ENCODE peak calls at places on chromosomes 6 and 20, in seven cellular contexts. Z is stomach, W is AG04450, B is ascending aorta, I is epithelial cell of esophagus, F is pancreas, R is HFF-Myc. P is an unnamed sample.

GRCh38 chr6:149963212-149963461 is 606 bp upstream of the ULBP1 start:
- DNase-seq in W (no peak), Z (no peak), I (peak), B (no peak), R (peak), F (no peak), P (peak)

GRCh38 chr6:84415068-84415467 is 187.6 kb upstream of the CEP162 start:
- DNase-seq in W (no peak), F (no peak), B (no peak), I (no peak), R (no peak), Z (no peak), P (no peak)

GRCh38 chr20:35837577-35838195 is 65.9 kb downstream of the PHF20 start:
- DNase-seq in F (no peak), W (no peak), B (no peak), Z (no peak), I (no peak), R (no peak), P (peak)

GRCh38 chr6:159168536-159169192 is 536 bp upstream of the FNDC1 start:
- DNase-seq in R (no peak), B (peak), I (no peak), Z (peak), F (peak), W (no peak), P (no peak)

GRCh38 chr20:58700121-58700780 is 7.7 kb downstream of the NPEPL1 start:
- DNase-seq in W (peak), B (no peak), I (no peak), R (no peak), F (peak), Z (no peak), P (no peak)

GRCh38 chr6:170067923-170068360 is 222.9 kb downstream of the DLL1 start:
- DNase-seq in I (no peak), R (no peak), B (peak), F (no peak), Z (peak), W (no peak), P (peak)

GRCh38 chr6:112065426-112065986 is 11.6 kb downstream of the CCN6 start:
- DNase-seq in W (no peak), B (no peak), I (no peak), R (no peak), Z (no peak), F (no peak), P (no peak)

GRCh38 chr6:99254616-99255550 is 94.6 kb downstream of the FAXC start:
- DNase-seq in F (no peak), B (no peak), W (no peak), Z (no peak), R (no peak), I (no peak), P (no peak)

GRCh38 chr20:33561981-33562601 is 72.2 kb downstream of the CBFA2T2 start:
- DNase-seq in F (no peak), B (peak), I (peak), R (peak), Z (peak), W (peak), P (peak)

GRCh38 chr6:166672624-166673165 is 45.6 kb upstream of the RPS6KA2 start:
- DNase-seq in F (no peak), B (no peak), I (no peak), W (no peak), Z (no peak), R (no peak), P (no peak)

GRCh38 chr20:22819134-22819533 is 216.0 kb upstream of the SSTR4 start:
- DNase-seq in Z (no peak), W (no peak), F (no peak), I (no peak), B (no peak), R (no peak), P (peak)

GRCh38 chr20:22814475-22815205 is 220.5 kb upstream of the SSTR4 start:
- DNase-seq in I (no peak), R (no peak), W (no peak), Z (no peak), B (no peak), F (no peak), P (no peak)

GRCh38 chr20:22815206-22815551 is 219.9 kb upstream of the SSTR4 start:
- DNase-seq in W (no peak), R (no peak), I (no peak), F (no peak), B (no peak), Z (no peak), P (no peak)

GRCh38 chr20:22816016-22816415 is 219.1 kb upstream of the SSTR4 start:
- DNase-seq in B (no peak), Z (no peak), R (no peak), I (no peak), F (no peak), W (no peak), P (no peak)

GRCh38 chr20:22815584-22815983 is 219.5 kb upstream of the SSTR4 start:
- DNase-seq in F (no peak), I (no peak), Z (no peak), B (no peak), W (no peak), R (no peak), P (no peak)
- TF ChIP-seq CTCF in F (no peak), I (no peak), Z (no peak), B (no peak), W (no peak), R (no peak), P (no peak)

DNA sequence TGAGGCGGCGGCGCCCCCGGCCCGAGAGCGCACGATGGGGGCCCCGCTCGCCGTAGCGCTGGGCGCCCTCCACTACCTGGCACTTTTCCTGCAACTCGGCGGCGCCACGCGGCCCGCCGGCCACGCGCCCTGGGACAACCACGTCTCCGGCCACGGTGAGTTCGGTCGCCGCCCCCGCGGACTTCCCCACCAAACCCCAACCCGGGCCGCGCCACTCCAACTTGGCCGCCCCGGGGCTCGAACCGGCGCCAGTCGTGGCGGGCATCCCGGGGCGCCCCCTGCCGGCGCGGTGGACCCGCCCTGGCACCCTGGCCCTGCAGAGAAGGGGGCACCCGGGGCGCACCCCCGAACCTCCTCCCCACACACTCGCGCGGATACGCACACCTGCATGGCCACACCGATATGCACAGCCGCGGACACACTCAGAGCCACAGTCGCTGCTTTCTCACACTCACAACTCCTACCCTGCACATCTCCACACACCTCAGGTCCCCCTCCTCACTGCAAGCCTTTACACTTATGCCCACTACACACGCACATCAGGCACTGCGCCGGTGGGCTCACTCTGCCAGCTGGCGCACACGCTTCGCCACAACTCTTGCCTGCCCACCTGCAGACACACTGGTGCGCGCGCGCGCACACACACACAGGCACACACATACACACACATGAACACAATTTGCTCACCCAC is 535 bp downstream of the VSTM2L start:
- DNase-seq in Z (no peak), B (no peak), F (no peak), I (no peak), W (no peak), R (no peak), P (no peak)
- H3K4me3 ChIP-seq in Z (peak), B (peak), F (peak), I (peak), W (peak), R (no peak), P (no peak)

GRCh38 chr6:33276864-33277662 is at the start of gene B3GALT4:
- DNase-seq in F (peak), R (peak), I (peak), W (no peak), Z (peak), B (peak), P (peak)
- TF ChIP-seq CTCF in F (no peak), R (peak), I (peak), W (peak), Z (peak), B (peak), P (no peak)

GRCh38 chr6:105985816-105986632 is 100.1 kb upstream of the PRDM1 start:
- DNase-seq in B (no peak), W (no peak), Z (no peak), F (peak), I (no peak), R (no peak), P (no peak)
- H3K4me3 ChIP-seq in B (peak), W (peak), Z (peak), F (no peak), I (no peak), R (no peak), P (no peak)

GRCh38 chr6:120671519-120671918 is 662.8 kb downstream of the TBC1D32 start:
- DNase-seq in B (no peak), I (no peak), F (no peak), W (no peak), R (no peak), Z (no peak), P (no peak)
- TF ChIP-seq CTCF in B (no peak), I (no peak), F (no peak), W (no peak), R (no peak), Z (no peak), P (no peak)

DNA sequence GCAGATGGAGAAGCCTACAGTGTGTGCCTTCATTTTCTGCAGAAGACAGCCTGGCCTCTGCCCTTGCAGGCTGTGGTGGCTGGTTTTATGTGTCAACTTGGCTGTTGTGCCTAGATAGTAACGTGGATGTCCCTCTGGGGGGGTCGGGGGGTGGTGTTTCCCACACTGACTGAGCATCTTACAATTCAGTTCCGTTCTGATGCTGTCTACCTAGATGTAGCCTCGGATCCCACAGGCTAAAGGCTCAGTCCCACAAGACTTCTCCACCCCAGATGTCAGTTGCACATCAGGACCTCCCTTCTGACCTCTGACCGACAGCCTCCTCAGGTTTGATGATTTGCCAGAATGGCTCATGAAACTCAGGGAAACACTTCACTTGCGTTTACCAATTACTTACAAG is 4.3 kb downstream of the PYGB start:
- DNase-seq in F (no peak), I (no peak), W (no peak), B (peak), Z (no peak), R (no peak), P (peak)
- H3K4me3 ChIP-seq in F (no peak), I (no peak), W (no peak), B (no peak), Z (no peak), R (no peak), P (no peak)

GRCh38 chr6:53046274-53046673 is 18.9 kb upstream of the FBXO9 start:
- DNase-seq in B (no peak), R (no peak), F (no peak), W (no peak), I (no peak), Z (no peak), P (no peak)

GRCh38 chr6:53044572-53044971 is 20.6 kb upstream of the FBXO9 start:
- DNase-seq in W (no peak), F (no peak), Z (no peak), I (no peak), R (no peak), B (no peak), P (no peak)

GRCh38 chr6:53043626-53044025 is 21.6 kb upstream of the FBXO9 start:
- DNase-seq in R (no peak), B (no peak), Z (no peak), F (no peak), I (no peak), W (no peak), P (no peak)

GRCh38 chr6:53042112-53042511 is 23.1 kb upstream of the FBXO9 start:
- DNase-seq in Z (no peak), R (no peak), F (no peak), B (no peak), W (peak), I (peak), P (no peak)

GRCh38 chr6:53044071-53044470 is 21.1 kb upstream of the FBXO9 start:
- DNase-seq in B (no peak), I (no peak), Z (no peak), R (no peak), W (no peak), F (no peak), P (no peak)
- TF ChIP-seq CTCF in B (no peak), I (no peak), Z (no peak), R (no peak), W (no peak), F (no peak), P (no peak)

GRCh38 chr6:144217264-144217663 is 66.9 kb downstream of the STX11 start:
- DNase-seq in B (no peak), I (no peak), F (no peak), W (no peak), Z (no peak), R (no peak), P (no peak)
- H3K4me3 ChIP-seq in B (peak), I (no peak), F (no peak), W (peak), Z (peak), R (peak), P (no peak)

GRCh38 chr20:42530855-42531674 is 658.6 kb downstream of the PTPRT start:
- DNase-seq in B (no peak), I (peak), F (no peak), R (no peak), W (no peak), Z (no peak), P (no peak)
- TF ChIP-seq CTCF in B (peak), I (peak), F (no peak), R (no peak), W (no peak), Z (peak), P (no peak)